ENCODE peak calls at places on chromosome 19, in five cellular contexts. One of them, this sample, is unnamed.

GRCh38 chr19:47107953-47108746 is 5.4 kb downstream of the ZC3H4 start:
- DNase-seq in K562: peak; percentile 15
- DNase-seq in upper lobe of left lung: no peak
- DNase-seq in sigmoid colon: no peak
- DNase-seq in GM12878: no peak
- DNase-seq in this sample: no peak

GRCh38 chr19:58196911-58197616 is 14.2 kb downstream of the ZNF274 start:
- DNase-seq in K562: no peak
- DNase-seq in upper lobe of left lung: no peak
- DNase-seq in GM12878: no peak
- DNase-seq in sigmoid colon: no peak
- DNase-seq in this sample: no peak

GRCh38 chr19:34712606-34713261 is 21.3 kb upstream of the ZNF181 start:
- DNase-seq in sigmoid colon: no peak
- DNase-seq in GM12878: peak; percentile 23
- DNase-seq in upper lobe of left lung: no peak
- DNase-seq in K562: peak; percentile 64
- DNase-seq in this sample: no peak

GRCh38 chr19:53870485-53870844 is 2.8 kb downstream of the MYADM start:
- DNase-seq in K562: no peak
- DNase-seq in sigmoid colon: no peak
- DNase-seq in upper lobe of left lung: no peak
- DNase-seq in GM12878: no peak
- DNase-seq in this sample: no peak

GRCh38 chr19:47779524-47780214 is 1.2 kb downstream of the SELENOW start:
- DNase-seq in GM12878: no peak
- DNase-seq in K562: no peak
- DNase-seq in upper lobe of left lung: no peak
- DNase-seq in sigmoid colon: peak; percentile 90
- DNase-seq in this sample: no peak

GRCh38 chr19:13669780-13670355 is 94.5 kb upstream of the MRI1 start:
- DNase-seq in upper lobe of left lung: no peak
- DNase-seq in sigmoid colon: no peak
- DNase-seq in K562: no peak
- DNase-seq in GM12878: no peak
- DNase-seq in this sample: no peak

GRCh38 chr19:55986487-55986886 is at the start of gene NLRP5:
- DNase-seq in K562: no peak
- DNase-seq in sigmoid colon: no peak
- DNase-seq in upper lobe of left lung: peak; percentile 46
- DNase-seq in GM12878: no peak
- DNase-seq in this sample: no peak

GRCh38 chr19:40691421-40692211 is 1.2 kb upstream of the NUMBL start:
- DNase-seq in sigmoid colon: no peak
- DNase-seq in GM12878: no peak
- DNase-seq in upper lobe of left lung: peak; percentile 78
- DNase-seq in K562: no peak
- DNase-seq in this sample: no peak

GRCh38 chr19:9916719-9917118 is 19.6 kb downstream of the OLFM2 start:
- DNase-seq in upper lobe of left lung: no peak
- DNase-seq in K562: no peak
- DNase-seq in sigmoid colon: no peak
- DNase-seq in GM12878: no peak
- DNase-seq in this sample: no peak

GRCh38 chr19:17304386-17305047 is 1.2 kb upstream of the MRPL34 start:
- DNase-seq in sigmoid colon: no peak
- DNase-seq in GM12878: no peak
- DNase-seq in upper lobe of left lung: no peak
- DNase-seq in K562: no peak
- DNase-seq in this sample: no peak

GRCh38 chr19:13381827-13382632 is 124.2 kb downstream of the CACNA1A start:
- DNase-seq in K562: peak; percentile 50
- DNase-seq in sigmoid colon: no peak
- DNase-seq in upper lobe of left lung: no peak
- DNase-seq in GM12878: no peak
- DNase-seq in this sample: no peak

GRCh38 chr19:29318581-29318980 is 105.6 kb upstream of the UQCRFS1 start:
- DNase-seq in GM12878: no peak
- DNase-seq in sigmoid colon: peak; percentile 22
- DNase-seq in K562: no peak
- DNase-seq in upper lobe of left lung: no peak
- DNase-seq in this sample: no peak

GRCh38 chr19:37997911-37998344 is 90.9 kb downstream of the SIPA1L3 start:
- DNase-seq in sigmoid colon: no peak
- DNase-seq in K562: no peak
- DNase-seq in GM12878: no peak
- DNase-seq in upper lobe of left lung: no peak
- DNase-seq in this sample: no peak

GRCh38 chr19:41621654-41622053 is 5.2 kb downstream of the CEACAM4 start:
- DNase-seq in upper lobe of left lung: no peak
- DNase-seq in K562: no peak
- DNase-seq in sigmoid colon: no peak
- DNase-seq in GM12878: no peak
- DNase-seq in this sample: no peak

GRCh38 chr19:18951721-18952281 is 10.8 kb upstream of the HOMER3 start:
- DNase-seq in sigmoid colon: no peak
- DNase-seq in upper lobe of left lung: no peak
- DNase-seq in GM12878: no peak
- DNase-seq in K562: no peak
- DNase-seq in this sample: no peak

GRCh38 chr19:30328096-30328495 is 44.1 kb upstream of the ZNF536 start:
- DNase-seq in upper lobe of left lung: no peak
- DNase-seq in sigmoid colon: no peak
- DNase-seq in GM12878: no peak
- DNase-seq in K562: no peak
- DNase-seq in this sample: no peak

GRCh38 chr19:51417107-51417806 is at the start of gene SIGLEC10:
- DNase-seq in K562: no peak
- DNase-seq in GM12878: no peak
- DNase-seq in sigmoid colon: no peak
- DNase-seq in upper lobe of left lung: peak; percentile 77
- DNase-seq in this sample: no peak

GRCh38 chr19:29273000-29273691 is 60.2 kb upstream of the UQCRFS1 start:
- DNase-seq in GM12878: no peak
- DNase-seq in sigmoid colon: peak; percentile 17
- DNase-seq in K562: no peak
- DNase-seq in upper lobe of left lung: no peak
- DNase-seq in this sample: no peak

GRCh38 chr19:21568816-21569496 is 63.6 kb downstream of the ZNF429 start:
- DNase-seq in GM12878: no peak
- DNase-seq in K562: no peak
- DNase-seq in upper lobe of left lung: no peak
- DNase-seq in sigmoid colon: peak; percentile 94
- DNase-seq in this sample: peak; percentile 96

GRCh38 chr19:55266404-55266803 is 7.6 kb upstream of the PPP6R1 start:
- DNase-seq in GM12878: no peak
- DNase-seq in upper lobe of left lung: no peak
- DNase-seq in sigmoid colon: no peak
- DNase-seq in K562: no peak
- DNase-seq in this sample: no peak

GRCh38 chr19:35642798-35643254 is 1.3 kb downstream of the ETV2 start:
- DNase-seq in K562: no peak
- DNase-seq in GM12878: no peak
- DNase-seq in upper lobe of left lung: no peak
- DNase-seq in sigmoid colon: no peak
- DNase-seq in this sample: no peak

GRCh38 chr19:55638864-55639359 is 1.9 kb upstream of the ZNF580 start:
- DNase-seq in upper lobe of left lung: no peak
- DNase-seq in GM12878: no peak
- DNase-seq in sigmoid colon: no peak
- DNase-seq in K562: no peak
- DNase-seq in this sample: no peak

GRCh38 chr19:21569497-21569870 is 64.1 kb downstream of the ZNF429 start:
- DNase-seq in GM12878: no peak
- DNase-seq in K562: no peak
- DNase-seq in upper lobe of left lung: no peak
- DNase-seq in sigmoid colon: no peak
- DNase-seq in this sample: no peak

GRCh38 chr19:49241769-49242168 is 83.2 kb downstream of the SLC6A16 start:
- DNase-seq in K562: no peak
- DNase-seq in sigmoid colon: no peak
- DNase-seq in GM12878: no peak
- DNase-seq in upper lobe of left lung: no peak
- DNase-seq in this sample: no peak

GRCh38 chr19:5129691-5130090 is 160.8 kb downstream of the KDM4B start:
- DNase-seq in upper lobe of left lung: peak; percentile 72
- DNase-seq in GM12878: no peak
- DNase-seq in K562: no peak
- DNase-seq in sigmoid colon: no peak
- DNase-seq in this sample: no peak

GRCh38 chr19:53882391-53883050 is 524 bp downstream of the PRKCG start:
- DNase-seq in GM12878: no peak
- DNase-seq in sigmoid colon: no peak
- DNase-seq in upper lobe of left lung: no peak
- DNase-seq in K562: no peak
- DNase-seq in this sample: no peak

GRCh38 chr19:55385749-55386514 is at the start of gene RPL28:
- DNase-seq in sigmoid colon: peak; percentile 99
- DNase-seq in GM12878: peak; percentile 93
- DNase-seq in upper lobe of left lung: peak; percentile 93
- DNase-seq in K562: peak; percentile 85
- DNase-seq in this sample: peak; percentile 100

GRCh38 chr19:10899171-10899653 is 27.9 kb downstream of the CARM1 start:
- DNase-seq in upper lobe of left lung: peak; percentile 75
- DNase-seq in sigmoid colon: no peak
- DNase-seq in GM12878: no peak
- DNase-seq in K562: no peak
- DNase-seq in this sample: no peak

DNA sequence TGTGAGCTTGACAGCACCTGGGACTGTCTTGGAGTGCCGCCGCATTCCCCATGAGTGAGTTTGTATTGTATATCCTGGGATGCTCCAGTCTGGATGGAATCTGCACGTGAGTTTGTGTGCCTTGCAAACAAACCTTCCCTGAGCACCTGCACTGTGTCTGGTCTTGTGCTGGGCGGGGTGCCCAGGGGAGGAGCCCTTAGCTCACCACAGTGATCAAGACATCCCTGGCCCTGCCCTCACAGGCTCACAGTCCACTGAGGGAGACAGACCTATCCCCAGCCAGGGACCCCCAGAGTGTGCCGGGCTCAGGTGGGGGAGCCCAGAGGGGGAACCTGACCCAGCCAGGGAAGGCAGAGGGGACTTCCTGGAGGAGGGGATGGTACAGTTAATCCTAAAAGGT is 1.7 kb upstream of the BCAM start:
- DNase-seq in K562: no peak
- DNase-seq in sigmoid colon: no peak
- DNase-seq in GM12878: no peak
- DNase-seq in upper lobe of left lung: no peak
- DNase-seq in this sample: no peak
- TF ChIP-seq POLR2AphosphoS5 in K562: no peak
- TF ChIP-seq POLR2AphosphoS5 in sigmoid colon: no peak
- TF ChIP-seq POLR2AphosphoS5 in GM12878: no peak
- TF ChIP-seq POLR2AphosphoS5 in upper lobe of left lung: no peak
- TF ChIP-seq POLR2AphosphoS5 in this sample: no peak

GRCh38 chr19:1852729-1853128 is 4.4 kb upstream of the REXO1 start:
- DNase-seq in GM12878: no peak
- DNase-seq in upper lobe of left lung: no peak
- DNase-seq in K562: no peak
- DNase-seq in sigmoid colon: no peak
- DNase-seq in this sample: no peak

GRCh38 chr19:1852294-1852646 is 4.0 kb upstream of the REXO1 start:
- DNase-seq in GM12878: no peak
- DNase-seq in upper lobe of left lung: peak; percentile 81
- DNase-seq in sigmoid colon: peak; percentile 59
- DNase-seq in K562: no peak
- DNase-seq in this sample: no peak

GRCh38 chr19:1854032-1854541 is 5.8 kb upstream of the REXO1 start:
- DNase-seq in K562: no peak
- DNase-seq in upper lobe of left lung: no peak
- DNase-seq in GM12878: no peak
- DNase-seq in sigmoid colon: peak; percentile 63
- DNase-seq in this sample: no peak

GRCh38 chr19:1854542-1855039 is 6.3 kb upstream of the REXO1 start:
- DNase-seq in upper lobe of left lung: peak; percentile 88
- DNase-seq in sigmoid colon: peak; percentile 69
- DNase-seq in K562: no peak
- DNase-seq in GM12878: no peak
- DNase-seq in this sample: no peak

DNA sequence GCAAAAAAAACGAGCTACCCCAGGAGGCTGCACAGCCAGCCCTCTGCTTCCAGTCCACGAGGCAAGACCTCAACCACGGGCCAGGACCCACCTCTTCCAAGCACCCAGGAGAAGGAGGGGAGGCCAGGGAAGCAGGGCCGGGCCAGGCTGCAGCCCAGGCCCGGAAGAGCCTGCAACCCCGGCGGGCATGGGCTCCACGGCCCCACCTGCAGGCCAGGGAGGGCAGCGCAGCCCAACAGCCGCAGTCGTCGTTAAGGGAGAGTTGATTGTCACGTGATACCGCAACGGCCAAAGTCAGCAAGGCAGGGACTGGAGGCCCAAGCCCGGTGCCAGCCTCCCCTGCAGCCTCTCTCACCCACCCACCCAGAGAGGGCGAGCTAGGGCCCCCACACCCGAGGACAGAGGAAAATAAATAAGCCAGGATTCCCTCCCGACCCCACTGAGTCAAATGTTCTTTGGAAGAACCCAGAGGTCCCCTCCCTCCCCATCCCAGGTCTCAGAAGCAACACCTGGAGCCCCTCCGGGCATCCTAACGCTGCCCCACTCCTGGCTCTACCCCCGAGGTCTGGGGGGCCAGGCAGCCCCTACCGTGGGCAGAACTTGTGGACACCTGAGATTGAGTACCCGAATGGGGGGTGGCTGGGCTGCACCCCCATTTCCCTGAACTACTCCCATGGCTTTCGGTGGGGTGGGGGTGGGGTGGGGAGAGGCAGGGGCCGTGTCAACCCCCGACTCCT is 5.2 kb upstream of the REXO1 start:
- DNase-seq in sigmoid colon: peak; percentile 86
- DNase-seq in GM12878: peak; percentile 43
- DNase-seq in upper lobe of left lung: peak; percentile 96
- DNase-seq in K562: peak; percentile 58
- DNase-seq in this sample: no peak
- TF ChIP-seq EP300 in sigmoid colon: no peak
- TF ChIP-seq EP300 in GM12878: no peak
- TF ChIP-seq EP300 in upper lobe of left lung: no peak
- TF ChIP-seq EP300 in K562: peak; percentile 51
- TF ChIP-seq EP300 in this sample: no peak

DNA sequence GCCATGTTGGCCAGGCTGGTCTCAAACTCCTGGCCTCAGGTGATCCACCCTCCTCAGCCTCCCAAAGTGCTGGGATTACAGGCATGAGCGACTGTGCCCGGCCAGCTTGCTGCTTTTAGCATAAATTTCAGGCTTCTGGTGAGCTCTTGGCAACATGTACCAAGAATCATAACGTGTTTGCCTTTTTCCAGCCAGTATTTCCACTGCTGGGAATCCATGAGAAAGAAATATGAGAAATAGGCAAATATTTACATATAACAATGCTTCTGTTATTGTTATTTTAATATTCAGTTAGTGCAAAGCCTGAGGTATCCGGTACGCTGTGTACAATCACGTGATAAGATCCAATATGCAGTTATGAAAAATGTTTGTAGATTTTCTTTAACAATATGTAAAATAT is 29.2 kb upstream of the CERS4 start:
- DNase-seq in sigmoid colon: no peak
- DNase-seq in K562: no peak
- DNase-seq in upper lobe of left lung: no peak
- DNase-seq in GM12878: no peak
- DNase-seq in this sample: no peak
- TF ChIP-seq POLR2AphosphoS5 in sigmoid colon: no peak
- TF ChIP-seq POLR2AphosphoS5 in K562: no peak
- TF ChIP-seq POLR2AphosphoS5 in upper lobe of left lung: no peak
- TF ChIP-seq POLR2AphosphoS5 in GM12878: no peak
- TF ChIP-seq POLR2AphosphoS5 in this sample: no peak

GRCh38 chr19:52689804-52690394 is 44.9 kb downstream of the ZNF611 start:
- DNase-seq in GM12878: no peak
- DNase-seq in sigmoid colon: peak; percentile 82
- DNase-seq in K562: peak; percentile 45
- DNase-seq in upper lobe of left lung: peak; percentile 89
- DNase-seq in this sample: peak; percentile 92
- TF ChIP-seq EP300 in GM12878: no peak
- TF ChIP-seq EP300 in sigmoid colon: no peak
- TF ChIP-seq EP300 in K562: no peak
- TF ChIP-seq EP300 in upper lobe of left lung: no peak
- TF ChIP-seq EP300 in this sample: no peak